ENCODE peak calls at places on chromosomes 3 and 15, in four cellular contexts. J, S, Q and F are unnamed samples.

GRCh38 chr3:157075693-157076420 is 84.1 kb downstream of the CCNL1 start:
- DNase-seq in J (no peak), S (no peak), Q (no peak), F (no peak)

GRCh38 chr3:40695848-40696247 is 171.1 kb downstream of the ZNF621 start:
- DNase-seq in J (no peak), S (no peak), Q (no peak), F (no peak)

GRCh38 chr3:128794788-128795649 is 69.0 kb downstream of the RAB7A start:
- DNase-seq in J (no peak), S (peak; percentile 61), Q (no peak), F (no peak)

GRCh38 chr15:64017082-64017588 is 29.1 kb downstream of the DAPK2 start:
- DNase-seq in J (no peak), S (peak; percentile 49), Q (no peak), F (no peak)

GRCh38 chr3:176430244-176430893 is 766.9 kb downstream of the TBL1XR1 start:
- DNase-seq in J (no peak), S (peak; percentile 76), Q (peak; percentile 51), F (peak; percentile 38)

GRCh38 chr15:72205273-72205672 is 7.7 kb upstream of the GRAMD2A start:
- DNase-seq in J (no peak), S (no peak), Q (no peak), F (no peak)

GRCh38 chr3:414063-414462 is 217.5 kb downstream of the CHL1 start:
- DNase-seq in J (no peak), S (peak; percentile 10), Q (no peak), F (no peak)

GRCh38 chr3:12963184-12963868 is 109.9 kb downstream of the IQSEC1 start:
- DNase-seq in J (no peak), S (no peak), Q (no peak), F (no peak)

GRCh38 chr3:150248116-150248864 is 159.8 kb upstream of the TSC22D2 start:
- DNase-seq in J (no peak), S (peak; percentile 94), Q (no peak), F (peak; percentile 80)

GRCh38 chr15:86432861-86433260 is 353.2 kb downstream of the AGBL1 start:
- DNase-seq in J (no peak), S (no peak), Q (no peak), F (no peak)

GRCh38 chr15:87287156-87287555 is 969.4 kb downstream of the NTRK3 start:
- DNase-seq in J (no peak), S (peak; percentile 0), Q (peak; percentile 72), F (peak; percentile 79)

GRCh38 chr3:43144811-43145490 is 39.1 kb upstream of the POMGNT2 start:
- DNase-seq in J (no peak), S (peak; percentile 59), Q (no peak), F (no peak)

GRCh38 chr3:103706671-103707070 is 1271.9 kb downstream of the ZPLD1 start:
- DNase-seq in J (no peak), S (no peak), Q (no peak), F (no peak)

GRCh38 chr3:134074001-134074789 is 44.5 kb upstream of the SLCO2A1 start:
- DNase-seq in J (no peak), S (no peak), Q (no peak), F (no peak)

GRCh38 chr3:99250821-99251355 is 349.4 kb upstream of the DCBLD2 start:
- DNase-seq in J (no peak), S (no peak), Q (peak; percentile 63), F (no peak)

GRCh38 chr15:81160312-81161214 is 26.5 kb downstream of the CFAP161 start:
- DNase-seq in J (no peak), S (peak; percentile 95), Q (peak; percentile 76), F (no peak)

GRCh38 chr3:31634485-31634884 is 101.8 kb downstream of the STT3B start:
- DNase-seq in J (no peak), S (peak; percentile 70), Q (peak; percentile 76), F (peak; percentile 65)

GRCh38 chr15:62464705-62465104 is 299.6 kb upstream of the C2CD4B start:
- DNase-seq in J (no peak), S (peak; percentile 67), Q (no peak), F (peak; percentile 34)

GRCh38 chr3:175940881-175941280 is 1081.7 kb downstream of the NAALADL2 start:
- DNase-seq in J (no peak), S (no peak), Q (no peak), F (no peak)

GRCh38 chr3:45343947-45344346 is 44.4 kb upstream of the LARS2 start:
- DNase-seq in J (no peak), S (peak; percentile 18), Q (no peak), F (no peak)

DNA sequence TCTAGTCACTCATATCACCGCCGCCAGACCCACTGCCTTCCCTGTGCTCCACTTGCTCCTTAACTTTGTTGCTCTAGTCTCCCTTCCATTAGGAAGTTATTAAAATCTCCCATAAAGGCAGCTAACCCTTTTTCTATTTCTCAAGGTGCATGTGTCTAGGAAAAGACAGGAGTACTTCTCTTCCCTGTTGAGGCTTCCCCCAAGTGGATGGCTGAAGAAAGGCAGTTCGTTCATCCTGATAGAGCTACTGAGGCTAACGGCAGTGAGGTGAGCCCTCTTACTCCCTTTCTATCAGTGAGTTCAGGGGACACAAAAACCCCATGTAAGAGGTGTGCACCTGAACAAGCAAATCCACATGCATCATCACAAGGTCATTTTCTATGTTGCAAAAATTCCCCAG is 397.8 kb downstream of the IGSF11 start:
- DNase-seq in J (no peak), S (no peak), Q (no peak), F (no peak)
- TF ChIP-seq CTCF in J (no peak), S (peak; percentile 5), Q (no peak), F (peak; percentile 8)

GRCh38 chr3:101131767-101132166 is 138.5 kb upstream of the ABI3BP start:
- DNase-seq in J (no peak), S (no peak), Q (no peak), F (no peak)
- TF ChIP-seq CTCF in J (no peak), S (no peak), Q (no peak), F (no peak)

GRCh38 chr3:59970796-59971195 is 921.0 kb upstream of the CFAP20DC start:
- DNase-seq in J (no peak), S (no peak), Q (no peak), F (no peak)

GRCh38 chr3:59970384-59970783 is 920.6 kb upstream of the CFAP20DC start:
- DNase-seq in J (no peak), S (no peak), Q (no peak), F (no peak)

DNA sequence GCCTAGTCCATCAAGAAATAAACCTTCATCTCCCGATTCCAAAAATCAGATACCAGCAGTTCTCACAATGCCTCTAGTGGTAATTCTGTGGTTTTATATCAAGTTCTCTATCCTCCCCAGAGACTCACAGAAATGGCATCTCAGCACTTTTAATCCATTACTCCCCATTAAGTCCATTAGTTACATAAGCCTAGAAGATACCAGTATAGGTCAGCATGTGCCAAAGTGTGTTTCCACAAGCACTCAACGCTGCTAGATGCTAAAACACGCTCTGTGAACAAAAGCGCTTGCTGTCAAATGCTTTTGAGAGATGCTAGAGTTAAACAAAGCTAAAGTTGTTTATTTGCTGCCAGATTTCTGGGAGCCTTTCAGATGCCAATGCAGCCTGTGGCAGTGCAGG is 918.7 kb upstream of the CFAP20DC start:
- DNase-seq in J (no peak), S (no peak), Q (no peak), F (no peak)
- TF ChIP-seq CTCF in J (no peak), S (no peak), Q (no peak), F (no peak)

DNA sequence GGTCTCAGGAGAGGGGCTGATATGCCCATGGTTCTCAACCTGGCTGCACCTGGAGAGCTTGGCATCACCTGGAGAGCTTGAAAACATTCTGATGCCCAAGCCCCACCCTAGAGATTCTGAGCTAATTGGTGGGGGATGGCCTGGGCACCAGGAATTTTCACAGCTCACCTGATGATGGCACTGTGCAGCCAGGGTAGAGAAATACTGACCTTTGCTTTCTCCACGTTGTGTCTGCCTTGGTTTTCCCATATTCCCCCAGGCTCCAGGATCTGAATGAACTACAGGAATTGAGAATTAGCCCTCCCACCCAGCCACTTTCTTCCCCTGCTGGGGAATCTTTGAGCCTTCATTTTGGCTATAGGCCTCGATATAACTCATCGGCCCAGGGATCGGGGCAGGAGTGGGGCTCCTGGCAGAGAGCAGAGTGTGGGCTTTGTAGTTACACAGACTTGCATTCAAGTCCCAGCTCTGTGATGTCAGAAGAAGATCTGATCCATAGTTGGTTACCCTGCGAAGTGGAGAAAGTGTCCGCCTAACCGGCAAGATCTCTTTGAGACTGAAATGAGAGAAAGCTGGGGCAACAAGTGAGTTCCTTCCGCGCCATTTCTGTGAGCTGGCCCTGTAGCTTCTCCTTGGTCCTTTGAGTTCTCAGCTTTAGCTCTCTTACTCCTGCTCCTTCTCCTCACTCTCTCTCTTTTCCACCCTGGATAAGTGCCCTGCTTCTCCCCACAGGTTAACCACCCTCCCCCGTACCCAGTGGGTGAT is 33.1 kb upstream of the UBE2Q2 start:
- DNase-seq in J (no peak), S (no peak), Q (no peak), F (no peak)
- TF ChIP-seq CTCF in J (peak; percentile 29), S (peak; percentile 45), Q (peak; percentile 47), F (peak; percentile 38)